ENCODE peak calls at places on chromosomes 2 and 18, in six cellular contexts. N is AG10803, E is WTC11, C is OCI-LY7, J is GM06990, O is H9. S is an unnamed sample.

GRCh38 chr2:190746971-190747761 is 98.3 kb downstream of the NAB1 start:
- DNase-seq in E (no peak), O (no peak), J (no peak), C (no peak), N (peak; percentile 87), S (no peak)

GRCh38 chr2:30915485-30915884 is 108.2 kb upstream of the CAPN13 start:
- DNase-seq in E (peak; percentile 70), N (peak; percentile 1), J (no peak), O (peak; percentile 79), C (peak; percentile 25), S (no peak)

GRCh38 chr2:234287650-234288049 is 209.2 kb downstream of the ARL4C start:
- DNase-seq in O (no peak), J (no peak), N (no peak), E (no peak), C (no peak), S (no peak)

GRCh38 chr2:201350879-201351278 is 6.3 kb downstream of the FLACC1 start:
- DNase-seq in J (no peak), C (no peak), O (no peak), E (no peak), N (no peak), S (no peak)

GRCh38 chr2:39584283-39584972 is 81.3 kb upstream of the TMEM178A start:
- DNase-seq in O (no peak), J (no peak), N (peak; percentile 67), C (no peak), E (no peak), S (no peak)

GRCh38 chr2:72442270-72442669 is 294.6 kb upstream of the CYP26B1 start:
- DNase-seq in O (no peak), E (no peak), C (no peak), N (no peak), J (no peak), S (no peak)

GRCh38 chr18:9433616-9434239 is 41.6 kb upstream of the RALBP1 start:
- DNase-seq in N (no peak), O (no peak), J (no peak), E (no peak), C (no peak), S (peak; percentile 49)

GRCh38 chr2:238509151-238509820 is 82.6 kb downstream of the ASB1 start:
- DNase-seq in O (peak; percentile 55), N (no peak), C (no peak), E (peak; percentile 36), J (no peak), S (no peak)

GRCh38 chr2:121897335-121897970 is 142.0 kb downstream of the TSN start:
- DNase-seq in C (peak; percentile 56), N (peak; percentile 45), E (no peak), J (no peak), O (peak; percentile 63), S (peak; percentile 61)

GRCh38 chr2:232024457-232024856 is 62.9 kb downstream of the DIS3L2 start:
- DNase-seq in O (no peak), E (no peak), C (no peak), J (no peak), N (no peak), S (no peak)

GRCh38 chr2:131105950-131106801 is 1.0 kb downstream of the PLEKHB2 start:
- DNase-seq in N (peak; percentile 68), C (peak; percentile 65), E (no peak), J (peak; percentile 61), O (no peak), S (peak; percentile 57)

GRCh38 chr2:73981081-73981968 is 3.4 kb upstream of the TET3 start:
- DNase-seq in O (peak; percentile 81), N (no peak), C (peak; percentile 36), E (peak; percentile 79), J (peak; percentile 77), S (peak; percentile 70)

GRCh38 chr2:145038041-145038525 is 518.2 kb upstream of the ZEB2 start:
- DNase-seq in N (no peak), C (no peak), O (no peak), J (no peak), E (no peak), S (no peak)

GRCh38 chr2:196275646-196276352 is 104.4 kb upstream of the STK17B start:
- DNase-seq in C (peak; percentile 72), N (peak; percentile 83), O (no peak), E (no peak), J (no peak), S (no peak)

DNA sequence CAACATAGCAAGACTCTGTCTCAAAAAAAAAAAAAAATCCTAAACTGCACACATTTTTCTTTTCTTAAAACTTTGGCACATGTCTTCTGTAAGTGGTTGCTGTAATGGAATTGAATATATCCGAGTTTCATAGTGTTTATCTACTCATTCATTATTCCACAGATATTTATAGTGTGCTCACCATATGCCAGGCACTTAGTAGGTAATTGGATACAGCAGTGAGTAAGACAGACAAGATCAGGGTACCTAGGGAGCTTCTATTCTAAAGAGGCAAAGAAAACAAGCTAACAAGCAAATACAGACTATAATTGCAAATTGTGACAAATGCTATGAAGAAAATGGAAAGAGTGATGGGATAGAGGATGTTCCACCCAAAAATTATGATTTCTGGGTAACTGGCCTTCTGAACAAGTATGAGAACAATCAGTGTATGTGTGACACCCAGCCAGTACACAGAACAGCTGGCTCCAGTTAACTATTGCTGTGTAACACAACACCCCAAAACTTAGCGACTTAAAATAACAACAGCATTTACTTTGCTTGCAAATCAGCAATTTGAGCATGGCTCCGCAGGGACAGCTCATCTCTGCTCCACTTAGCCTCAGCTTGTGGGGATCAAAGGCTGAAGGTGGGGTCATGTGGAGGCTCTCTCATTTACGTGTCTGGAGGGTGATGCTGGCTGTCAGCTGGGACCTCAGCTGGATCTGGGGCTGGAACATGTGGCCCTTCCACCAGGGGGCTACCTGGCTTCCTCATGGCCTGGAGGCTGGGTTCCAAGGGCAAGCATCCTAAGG is 224.9 kb downstream of the INSIG2 start:
- DNase-seq in J (no peak), C (no peak), E (peak; percentile 54), N (peak; percentile 25), O (peak; percentile 76), S (no peak)
- TF ChIP-seq CTCF in J (no peak), C (no peak), E (no peak), N (peak; percentile 15), O (peak; percentile 61), S (no peak)

DNA sequence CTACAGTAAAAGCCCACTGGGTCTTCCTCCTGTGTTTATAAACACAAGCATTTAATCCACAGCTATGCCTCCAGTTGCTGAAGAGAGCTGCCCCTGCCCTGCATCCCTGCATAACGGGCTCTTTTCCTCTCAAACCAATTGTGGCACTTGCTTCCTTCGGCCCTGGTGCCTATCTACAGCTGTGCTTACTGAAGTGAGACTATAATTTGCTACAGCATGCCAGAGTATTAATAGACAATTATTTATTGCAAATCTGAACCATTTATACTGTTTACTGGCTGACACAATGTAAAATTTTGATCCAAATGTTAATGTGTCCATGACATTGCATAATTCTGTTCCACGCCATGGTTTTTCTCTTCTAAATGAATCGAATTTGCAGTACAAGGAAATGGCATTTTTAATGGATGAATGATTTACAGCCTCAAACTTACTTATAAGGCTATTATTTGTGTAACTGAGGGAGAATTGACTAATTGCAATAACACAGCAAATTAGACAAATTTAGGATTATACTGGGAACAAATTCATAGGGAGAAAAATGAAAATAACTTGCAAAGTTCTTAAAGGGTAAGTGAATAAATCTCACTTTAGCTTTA is 457.0 kb upstream of the HNRNPA3 start:
- DNase-seq in N (no peak), E (no peak), C (no peak), J (no peak), O (no peak), S (no peak)
- TF ChIP-seq CTCF in N (no peak), E (no peak), C (no peak), J (no peak), O (no peak), S (no peak)

DNA sequence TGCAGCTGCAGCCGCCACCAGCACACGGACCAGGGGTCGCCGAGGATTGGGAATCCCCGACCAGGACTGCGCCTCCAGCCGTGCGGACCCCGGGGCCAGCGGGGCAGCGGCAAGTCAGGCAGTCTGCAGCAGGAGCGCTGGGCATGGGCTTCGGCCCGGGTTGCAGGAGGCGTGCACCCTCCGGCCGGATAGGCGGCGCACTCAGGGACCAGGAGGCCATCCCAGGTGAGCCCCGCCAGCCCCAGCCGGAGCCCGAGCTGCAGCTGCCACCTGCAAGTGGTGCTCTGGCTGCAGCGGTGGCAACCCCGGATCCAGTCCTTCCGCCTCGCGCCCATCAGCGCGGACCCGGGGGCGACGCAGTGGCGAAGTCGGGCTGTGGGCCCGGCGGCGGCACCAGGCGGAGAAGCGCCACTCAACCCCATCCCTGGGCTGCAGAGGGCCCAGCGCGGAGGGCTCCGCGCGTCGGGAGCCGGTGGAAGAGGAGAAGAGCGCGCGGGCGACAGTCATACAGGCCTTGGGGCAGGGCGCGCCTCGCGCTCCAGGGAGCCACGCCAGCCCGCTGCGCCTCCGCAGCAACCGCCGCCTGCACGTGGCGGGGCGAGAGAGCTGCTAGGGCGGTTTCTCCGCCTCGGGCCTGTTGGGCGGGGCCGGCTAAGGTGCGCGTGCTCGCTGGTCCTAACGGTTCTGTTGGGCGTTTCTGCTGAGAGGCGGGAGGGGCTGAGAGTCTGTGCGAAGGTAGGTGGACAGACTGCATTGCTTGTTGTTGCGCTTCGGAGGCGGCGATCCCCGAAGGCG is 73.9 kb downstream of the RPIA start:
- DNase-seq in J (peak; percentile 68), N (peak; percentile 6), O (peak; percentile 68), C (peak; percentile 94), E (peak; percentile 71), S (no peak)
- TF ChIP-seq CTCF in J (no peak), N (no peak), O (peak; percentile 15), C (peak; percentile 15), E (no peak), S (no peak)

GRCh38 chr2:169815849-169816248 is 8.9 kb downstream of the METTL5 start:
- DNase-seq in N (peak; percentile 64), E (no peak), O (no peak), C (no peak), J (no peak), S (no peak)
- TF ChIP-seq CTCF in N (no peak), E (no peak), O (no peak), C (no peak), J (no peak), S (no peak)

GRCh38 chr2:204576580-204576979 is 31.3 kb downstream of the PARD3B start:
- DNase-seq in J (no peak), C (no peak), N (no peak), E (no peak), O (no peak), S (no peak)

GRCh38 chr2:204575463-204575862 is 30.2 kb downstream of the PARD3B start:
- DNase-seq in J (no peak), N (no peak), C (no peak), O (no peak), E (no peak), S (no peak)

GRCh38 chr2:204574473-204574872 is 29.2 kb downstream of the PARD3B start:
- DNase-seq in C (no peak), N (no peak), O (no peak), J (no peak), E (no peak), S (no peak)

GRCh38 chr2:204583773-204584172 is 38.5 kb downstream of the PARD3B start:
- DNase-seq in E (no peak), J (no peak), O (no peak), N (no peak), C (no peak), S (no peak)

DNA sequence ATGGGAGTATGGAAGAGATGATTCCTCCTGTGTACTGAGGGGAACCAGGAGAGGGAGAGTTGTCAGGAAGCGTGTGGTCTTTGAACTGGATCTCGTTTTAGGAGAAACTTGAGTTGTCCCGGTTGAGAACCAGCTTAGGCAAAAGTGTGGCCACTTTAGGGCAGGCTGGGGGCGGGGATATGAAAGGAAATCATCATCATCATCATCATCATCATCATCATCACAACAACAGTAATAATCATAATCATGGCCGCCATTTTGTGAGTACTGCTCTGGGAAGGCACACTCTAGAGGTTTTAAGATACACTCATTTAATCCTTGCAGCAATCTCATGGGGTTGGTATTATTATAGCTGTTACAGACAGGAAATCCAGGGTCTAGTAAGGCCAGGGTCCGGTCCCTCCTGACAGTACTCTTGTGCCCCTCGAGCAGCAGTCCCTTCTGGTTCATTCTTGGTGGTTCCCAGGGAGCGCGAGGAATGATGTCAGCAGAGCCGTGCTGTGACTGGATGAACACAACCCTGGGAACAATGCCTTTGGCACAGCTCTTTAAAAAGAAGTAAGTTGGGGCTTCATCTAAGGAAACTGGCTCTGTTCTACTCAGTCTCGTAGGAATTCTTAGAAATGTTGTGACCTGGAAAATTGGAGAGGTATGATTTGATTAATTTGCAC is 33.8 kb downstream of the PARD3B start:
- DNase-seq in C (no peak), E (no peak), O (no peak), N (no peak), J (no peak), S (no peak)
- TF ChIP-seq CTCF in C (no peak), E (no peak), O (no peak), N (no peak), J (no peak), S (no peak)